ENCODE peak calls at places on chromosomes 6 and 20, in ten cellular contexts. One of them, this sample, is unnamed.

GRCh38 chr6:291148-291696 is 1.1 kb upstream of the DUSP22 start:
- DNase-seq in GM13976: peak
- DNase-seq in cardiac muscle cell: peak
- DNase-seq in PC-9: no peak
- DNase-seq in fibroblast of lung: no peak
- DNase-seq in HFFc6: no peak
- DNase-seq in body of pancreas: peak
- DNase-seq in PC-3: peak
- DNase-seq in endothelial cell: no peak
- DNase-seq in mesothelial cell of epicardium: no peak
- DNase-seq in this sample: no peak

GRCh38 chr6:142946924-142947701 is 2.1 kb upstream of the HIVEP2 start:
- DNase-seq in GM13976: peak
- DNase-seq in cardiac muscle cell: peak
- DNase-seq in PC-9: peak
- DNase-seq in fibroblast of lung: peak
- DNase-seq in HFFc6: peak
- DNase-seq in body of pancreas: peak
- DNase-seq in PC-3: peak
- DNase-seq in endothelial cell: peak
- DNase-seq in mesothelial cell of epicardium: peak
- DNase-seq in this sample: peak

GRCh38 chr6:42195415-42195814 is 659 bp upstream of the GUCA1B start:
- DNase-seq in GM13976: no peak
- DNase-seq in cardiac muscle cell: no peak
- DNase-seq in PC-9: no peak
- DNase-seq in fibroblast of lung: no peak
- DNase-seq in HFFc6: no peak
- DNase-seq in body of pancreas: no peak
- DNase-seq in PC-3: no peak
- DNase-seq in endothelial cell: no peak
- DNase-seq in mesothelial cell of epicardium: no peak
- DNase-seq in this sample: no peak

GRCh38 chr6:109767961-109768360 is 76.9 kb downstream of the FIG4 start:
- DNase-seq in GM13976: no peak
- DNase-seq in cardiac muscle cell: peak
- DNase-seq in PC-9: no peak
- DNase-seq in fibroblast of lung: peak
- DNase-seq in HFFc6: peak
- DNase-seq in body of pancreas: no peak
- DNase-seq in PC-3: peak
- DNase-seq in endothelial cell: no peak
- DNase-seq in mesothelial cell of epicardium: no peak
- DNase-seq in this sample: no peak

GRCh38 chr20:19909696-19910095 is 107.5 kb upstream of the NAA20 start:
- DNase-seq in GM13976: no peak
- DNase-seq in cardiac muscle cell: peak
- DNase-seq in PC-9: peak
- DNase-seq in fibroblast of lung: no peak
- DNase-seq in HFFc6: no peak
- DNase-seq in body of pancreas: peak
- DNase-seq in PC-3: no peak
- DNase-seq in endothelial cell: no peak
- DNase-seq in mesothelial cell of epicardium: no peak
- DNase-seq in this sample: no peak

GRCh38 chr6:13357551-13358075 is 29.3 kb upstream of the TBC1D7 start:
- DNase-seq in GM13976: no peak
- DNase-seq in cardiac muscle cell: peak
- DNase-seq in PC-9: no peak
- DNase-seq in fibroblast of lung: peak
- DNase-seq in HFFc6: no peak
- DNase-seq in body of pancreas: no peak
- DNase-seq in PC-3: no peak
- DNase-seq in endothelial cell: no peak
- DNase-seq in mesothelial cell of epicardium: no peak
- DNase-seq in this sample: no peak

GRCh38 chr6:33428219-33428890 is 8.5 kb downstream of the SYNGAP1 start:
- DNase-seq in GM13976: peak
- DNase-seq in cardiac muscle cell: peak
- DNase-seq in PC-9: no peak
- DNase-seq in fibroblast of lung: no peak
- DNase-seq in HFFc6: peak
- DNase-seq in body of pancreas: peak
- DNase-seq in PC-3: peak
- DNase-seq in endothelial cell: peak
- DNase-seq in mesothelial cell of epicardium: no peak
- DNase-seq in this sample: no peak

GRCh38 chr6:106858653-106859092 is 115.9 kb downstream of the CD24 start:
- DNase-seq in GM13976: no peak
- DNase-seq in cardiac muscle cell: no peak
- DNase-seq in PC-9: peak
- DNase-seq in fibroblast of lung: peak
- DNase-seq in HFFc6: peak
- DNase-seq in body of pancreas: peak
- DNase-seq in PC-3: peak
- DNase-seq in endothelial cell: no peak
- DNase-seq in mesothelial cell of epicardium: no peak
- DNase-seq in this sample: no peak

GRCh38 chr6:116060572-116061283 is at the start of gene FRK:
- DNase-seq in GM13976: no peak
- DNase-seq in cardiac muscle cell: peak
- DNase-seq in PC-9: peak
- DNase-seq in fibroblast of lung: no peak
- DNase-seq in HFFc6: peak
- DNase-seq in body of pancreas: peak
- DNase-seq in PC-3: peak
- DNase-seq in endothelial cell: no peak
- DNase-seq in mesothelial cell of epicardium: no peak
- DNase-seq in this sample: no peak

GRCh38 chr20:22717466-22717865 is 133.1 kb upstream of the FOXA2 start:
- DNase-seq in GM13976: no peak
- DNase-seq in cardiac muscle cell: peak
- DNase-seq in PC-9: peak
- DNase-seq in fibroblast of lung: no peak
- DNase-seq in HFFc6: no peak
- DNase-seq in body of pancreas: no peak
- DNase-seq in PC-3: peak
- DNase-seq in endothelial cell: no peak
- DNase-seq in mesothelial cell of epicardium: no peak
- DNase-seq in this sample: no peak

GRCh38 chr6:166286831-166287271 is 21.3 kb downstream of the PRR18 start:
- DNase-seq in GM13976: peak
- DNase-seq in cardiac muscle cell: no peak
- DNase-seq in PC-9: no peak
- DNase-seq in fibroblast of lung: no peak
- DNase-seq in HFFc6: no peak
- DNase-seq in body of pancreas: no peak
- DNase-seq in PC-3: no peak
- DNase-seq in endothelial cell: peak
- DNase-seq in mesothelial cell of epicardium: no peak
- DNase-seq in this sample: peak

GRCh38 chr6:116511424-116512131 is at the start of gene CALHM5:
- DNase-seq in GM13976: no peak
- DNase-seq in cardiac muscle cell: peak
- DNase-seq in PC-9: no peak
- DNase-seq in fibroblast of lung: peak
- DNase-seq in HFFc6: peak
- DNase-seq in body of pancreas: peak
- DNase-seq in PC-3: peak
- DNase-seq in endothelial cell: peak
- DNase-seq in mesothelial cell of epicardium: no peak
- DNase-seq in this sample: no peak

GRCh38 chr6:93420163-93420806 is 926 bp upstream of the EPHA7 start:
- DNase-seq in GM13976: no peak
- DNase-seq in cardiac muscle cell: no peak
- DNase-seq in PC-9: no peak
- DNase-seq in fibroblast of lung: no peak
- DNase-seq in HFFc6: no peak
- DNase-seq in body of pancreas: no peak
- DNase-seq in PC-3: no peak
- DNase-seq in endothelial cell: no peak
- DNase-seq in mesothelial cell of epicardium: no peak
- DNase-seq in this sample: no peak

GRCh38 chr20:63708301-63709148 is 686 bp downstream of the ZGPAT start:
- DNase-seq in GM13976: peak
- DNase-seq in cardiac muscle cell: no peak
- DNase-seq in PC-9: no peak
- DNase-seq in fibroblast of lung: no peak
- DNase-seq in HFFc6: no peak
- DNase-seq in body of pancreas: peak
- DNase-seq in PC-3: no peak
- DNase-seq in endothelial cell: peak
- DNase-seq in mesothelial cell of epicardium: peak
- DNase-seq in this sample: peak

GRCh38 chr6:129920103-129920798 is 59.1 kb upstream of the TMEM244 start:
- DNase-seq in GM13976: no peak
- DNase-seq in cardiac muscle cell: peak
- DNase-seq in PC-9: no peak
- DNase-seq in fibroblast of lung: peak
- DNase-seq in HFFc6: peak
- DNase-seq in body of pancreas: no peak
- DNase-seq in PC-3: peak
- DNase-seq in endothelial cell: no peak
- DNase-seq in mesothelial cell of epicardium: no peak
- DNase-seq in this sample: no peak

GRCh38 chr6:72182337-72183246 is 296.2 kb downstream of the RIMS1 start:
- DNase-seq in GM13976: peak
- DNase-seq in cardiac muscle cell: peak
- DNase-seq in PC-9: peak
- DNase-seq in fibroblast of lung: peak
- DNase-seq in HFFc6: no peak
- DNase-seq in body of pancreas: peak
- DNase-seq in PC-3: peak
- DNase-seq in endothelial cell: peak
- DNase-seq in mesothelial cell of epicardium: peak
- DNase-seq in this sample: peak

DNA sequence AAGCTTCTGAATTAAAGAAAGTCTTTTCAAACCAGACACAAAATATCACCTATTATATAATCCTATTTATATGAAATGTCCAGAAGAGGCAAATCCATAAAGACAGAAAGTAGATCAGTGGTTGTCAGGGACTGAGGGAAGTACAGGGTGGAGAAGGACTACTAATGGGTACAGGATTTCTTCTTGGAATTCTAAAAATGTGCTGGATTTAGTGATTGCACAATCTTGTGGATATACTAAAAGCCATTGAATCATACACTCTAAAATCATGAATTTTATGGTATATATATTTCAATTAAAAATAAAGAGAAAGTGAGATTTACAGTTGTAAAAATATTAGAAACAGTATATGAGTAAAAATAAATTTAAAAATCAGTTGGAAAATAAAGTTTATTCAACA is 18.7 kb upstream of the MC3R start:
- DNase-seq in GM13976: no peak
- DNase-seq in cardiac muscle cell: no peak
- DNase-seq in PC-9: no peak
- DNase-seq in fibroblast of lung: no peak
- DNase-seq in HFFc6: no peak
- DNase-seq in body of pancreas: no peak
- DNase-seq in PC-3: no peak
- DNase-seq in endothelial cell: no peak
- DNase-seq in mesothelial cell of epicardium: no peak
- DNase-seq in this sample: no peak
- TF ChIP-seq CTCF in GM13976: no peak
- TF ChIP-seq CTCF in cardiac muscle cell: no peak
- TF ChIP-seq CTCF in PC-9: no peak
- TF ChIP-seq CTCF in fibroblast of lung: no peak
- TF ChIP-seq CTCF in HFFc6: no peak
- TF ChIP-seq CTCF in body of pancreas: no peak
- TF ChIP-seq CTCF in PC-3: no peak
- TF ChIP-seq CTCF in endothelial cell: no peak
- TF ChIP-seq CTCF in mesothelial cell of epicardium: no peak
- TF ChIP-seq CTCF in this sample: no peak

DNA sequence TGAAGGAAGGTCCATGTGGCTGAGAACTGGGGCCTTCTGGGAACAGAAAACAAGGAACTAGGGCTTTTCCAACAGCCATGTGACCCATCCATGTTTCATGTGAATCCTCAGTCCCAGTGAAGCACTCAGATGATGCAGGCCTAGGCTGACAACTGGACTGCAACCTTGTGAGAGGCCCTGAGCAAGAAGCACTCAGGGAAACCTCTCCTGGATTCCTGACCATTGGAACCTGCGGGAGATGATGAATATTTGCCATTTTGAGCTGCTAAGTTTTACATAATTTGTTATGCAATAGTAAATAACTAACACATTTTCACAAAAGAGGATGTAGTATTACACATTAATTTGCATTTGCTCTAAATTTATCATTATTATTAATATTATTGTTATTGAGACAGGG is 38.4 kb upstream of the HLA-G start:
- DNase-seq in GM13976: no peak
- DNase-seq in cardiac muscle cell: no peak
- DNase-seq in PC-9: no peak
- DNase-seq in fibroblast of lung: no peak
- DNase-seq in HFFc6: no peak
- DNase-seq in body of pancreas: no peak
- DNase-seq in PC-3: no peak
- DNase-seq in endothelial cell: no peak
- DNase-seq in mesothelial cell of epicardium: no peak
- DNase-seq in this sample: no peak
- TF ChIP-seq CTCF in GM13976: no peak
- TF ChIP-seq CTCF in cardiac muscle cell: no peak
- TF ChIP-seq CTCF in PC-9: no peak
- TF ChIP-seq CTCF in fibroblast of lung: no peak
- TF ChIP-seq CTCF in HFFc6: no peak
- TF ChIP-seq CTCF in body of pancreas: no peak
- TF ChIP-seq CTCF in PC-3: no peak
- TF ChIP-seq CTCF in endothelial cell: no peak
- TF ChIP-seq CTCF in mesothelial cell of epicardium: no peak
- TF ChIP-seq CTCF in this sample: no peak

GRCh38 chr6:11947063-11947462 is 65.0 kb upstream of the HIVEP1 start:
- DNase-seq in GM13976: no peak
- DNase-seq in cardiac muscle cell: no peak
- DNase-seq in PC-9: no peak
- DNase-seq in fibroblast of lung: no peak
- DNase-seq in HFFc6: no peak
- DNase-seq in body of pancreas: no peak
- DNase-seq in PC-3: no peak
- DNase-seq in endothelial cell: no peak
- DNase-seq in mesothelial cell of epicardium: no peak
- DNase-seq in this sample: no peak
- TF ChIP-seq CTCF in GM13976: no peak
- TF ChIP-seq CTCF in cardiac muscle cell: no peak
- TF ChIP-seq CTCF in PC-9: peak
- TF ChIP-seq CTCF in fibroblast of lung: peak
- TF ChIP-seq CTCF in HFFc6: peak
- TF ChIP-seq CTCF in body of pancreas: no peak
- TF ChIP-seq CTCF in PC-3: no peak
- TF ChIP-seq CTCF in endothelial cell: no peak
- TF ChIP-seq CTCF in mesothelial cell of epicardium: no peak
- TF ChIP-seq CTCF in this sample: no peak

DNA sequence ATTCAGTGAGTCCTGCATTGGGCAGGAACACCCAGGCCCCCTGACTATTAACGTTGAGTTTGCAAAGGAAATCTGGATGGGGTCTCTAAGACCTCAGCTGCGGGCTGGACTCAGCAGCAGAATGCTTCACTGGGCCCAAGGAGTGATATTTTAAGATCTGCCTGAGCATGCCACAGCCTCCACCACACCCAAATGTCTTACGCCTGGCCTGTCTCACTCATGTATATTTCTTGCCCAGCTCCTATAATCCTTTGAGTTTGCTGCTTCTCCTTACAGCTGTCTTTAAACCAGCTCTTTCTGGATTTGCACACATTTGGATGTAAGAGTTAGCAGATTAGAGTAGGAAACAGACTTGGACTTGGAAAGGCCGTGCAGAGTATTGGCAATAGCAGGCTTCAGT is 16.3 kb downstream of the CASS4 start:
- DNase-seq in GM13976: no peak
- DNase-seq in cardiac muscle cell: no peak
- DNase-seq in PC-9: no peak
- DNase-seq in fibroblast of lung: no peak
- DNase-seq in HFFc6: no peak
- DNase-seq in body of pancreas: no peak
- DNase-seq in PC-3: no peak
- DNase-seq in endothelial cell: no peak
- DNase-seq in mesothelial cell of epicardium: no peak
- DNase-seq in this sample: no peak
- TF ChIP-seq CTCF in GM13976: no peak
- TF ChIP-seq CTCF in cardiac muscle cell: no peak
- TF ChIP-seq CTCF in PC-9: no peak
- TF ChIP-seq CTCF in fibroblast of lung: no peak
- TF ChIP-seq CTCF in HFFc6: no peak
- TF ChIP-seq CTCF in body of pancreas: no peak
- TF ChIP-seq CTCF in PC-3: no peak
- TF ChIP-seq CTCF in endothelial cell: no peak
- TF ChIP-seq CTCF in mesothelial cell of epicardium: no peak
- TF ChIP-seq CTCF in this sample: no peak